ENCODE peak calls at places on chromosomes 12 and 14, in six cellular contexts. Q, I, R, Y, A and E are unnamed samples.

GRCh38 chr12:132264086-132265010 is 65.0 kb downstream of the GALNT9 start:
- DNase-seq in Y (no peak), A (no peak), I (no peak), Q (no peak), R (no peak), E (no peak)

GRCh38 chr12:28223853-28224252 is 33.6 kb downstream of the CCDC91 start:
- DNase-seq in A (no peak), Q (no peak), I (no peak), R (no peak), Y (no peak), E (no peak)

GRCh38 chr12:125324861-125325260 is 259.6 kb downstream of the AACS start:
- DNase-seq in A (no peak), R (no peak), Y (no peak), Q (no peak), I (no peak), E (no peak)

GRCh38 chr12:110957652-110958051 is 37.3 kb upstream of the MYL2 start:
- DNase-seq in Q (no peak), Y (no peak), I (no peak), A (no peak), R (peak; percentile 54), E (no peak)

GRCh38 chr12:20004951-20005350 is 363.4 kb upstream of the PDE3A start:
- DNase-seq in I (no peak), Y (no peak), Q (no peak), R (no peak), A (peak; percentile 27), E (no peak)

GRCh38 chr12:80316141-80316700 is 127.8 kb upstream of the PTPRQ start:
- DNase-seq in I (no peak), Q (no peak), Y (no peak), A (no peak), R (no peak), E (no peak)

GRCh38 chr14:102795060-102795925 is 18.0 kb downstream of the TRAF3 start:
- DNase-seq in A (peak; percentile 91), Q (peak; percentile 86), R (no peak), Y (no peak), I (peak; percentile 39), E (no peak)

GRCh38 chr14:101215266-101215665 is 311.7 kb upstream of the RTL1 start:
- DNase-seq in A (no peak), R (no peak), Q (no peak), I (no peak), Y (no peak), E (peak; percentile 32)

GRCh38 chr12:14256139-14256538 is 109.3 kb upstream of the ATF7IP start:
- DNase-seq in I (no peak), A (peak; percentile 51), R (no peak), Y (no peak), Q (no peak), E (no peak)

GRCh38 chr14:99125616-99126431 is 146.2 kb downstream of the BCL11B start:
- DNase-seq in Y (no peak), A (no peak), I (no peak), R (no peak), Q (no peak), E (peak; percentile 67)

GRCh38 chr12:70918321-70918720 is 2.2 kb downstream of the PTPRR start:
- DNase-seq in R (no peak), A (no peak), Y (no peak), Q (no peak), I (no peak), E (no peak)

GRCh38 chr12:96919510-96920210 is 12.6 kb downstream of the NEDD1 start:
- DNase-seq in Y (no peak), Q (no peak), R (no peak), A (no peak), I (no peak), E (no peak)

GRCh38 chr12:69527506-69528272 is 57.5 kb downstream of the FRS2 start:
- DNase-seq in R (no peak), Y (no peak), I (no peak), Q (no peak), A (peak; percentile 91), E (no peak)

GRCh38 chr14:56199095-56199975 is 81.1 kb downstream of the PELI2 start:
- DNase-seq in Y (no peak), R (peak; percentile 32), I (peak; percentile 66), Q (peak; percentile 63), A (peak; percentile 99), E (no peak)

GRCh38 chr14:100143934-100144333 is 15.5 kb downstream of the DEGS2 start:
- DNase-seq in Y (no peak), Q (no peak), R (no peak), I (no peak), A (no peak), E (no peak)

GRCh38 chr14:73786632-73786941 is 65.0 kb upstream of the PTGR2 start:
- DNase-seq in Q (no peak), Y (no peak), R (no peak), A (peak; percentile 40), I (peak; percentile 47), E (no peak)

GRCh38 chr14:35339761-35340406 is 47.7 kb downstream of the PSMA6 start:
- DNase-seq in R (no peak), Y (no peak), Q (no peak), A (no peak), I (no peak), E (no peak)

GRCh38 chr12:24864796-24865125 is 84.1 kb downstream of the BCAT1 start:
- DNase-seq in A (peak; percentile 60), R (no peak), I (no peak), Y (no peak), Q (no peak), E (no peak)

GRCh38 chr14:83757896-83758295 is 1772.0 kb upstream of the FLRT2 start:
- DNase-seq in I (no peak), R (no peak), Q (no peak), A (peak; percentile 77), Y (no peak), E (no peak)

GRCh38 chr14:35944847-35945246 is 118.7 kb downstream of the BRMS1L start:
- DNase-seq in A (no peak), Y (peak; percentile 21), Q (peak; percentile 31), I (no peak), R (peak; percentile 5), E (no peak)

GRCh38 chr14:87102979-87103378 is 890.0 kb downstream of the GALC start:
- DNase-seq in Q (no peak), Y (no peak), A (peak; percentile 11), I (no peak), R (no peak), E (no peak)

GRCh38 chr14:73753043-73753886 is 39.1 kb upstream of the PNMA1 start:
- DNase-seq in Y (no peak), I (peak; percentile 49), A (no peak), R (peak; percentile 70), Q (no peak), E (no peak)

GRCh38 chr12:19440019-19440858 is 947 bp downstream of the AEBP2 start:
- DNase-seq in Y (no peak), R (peak; percentile 32), Q (peak; percentile 49), A (peak; percentile 51), I (peak; percentile 68), E (no peak)

GRCh38 chr12:94435511-94435927 is 24.1 kb downstream of the CEP83 start:
- DNase-seq in A (no peak), R (no peak), Q (no peak), Y (no peak), I (no peak), E (no peak)

GRCh38 chr12:26003065-26003464 is 44.6 kb downstream of the RASSF8 start:
- DNase-seq in Q (no peak), I (no peak), R (no peak), Y (no peak), A (no peak), E (no peak)

GRCh38 chr12:110928700-110929099 is 8.3 kb upstream of the MYL2 start:
- DNase-seq in R (no peak), I (no peak), Y (no peak), Q (no peak), A (no peak), E (no peak)

GRCh38 chr14:101535232-101535631 is 26.1 kb upstream of the DIO3 start:
- DNase-seq in Y (no peak), I (no peak), Q (peak; percentile 51), R (no peak), A (no peak), E (no peak)

DNA sequence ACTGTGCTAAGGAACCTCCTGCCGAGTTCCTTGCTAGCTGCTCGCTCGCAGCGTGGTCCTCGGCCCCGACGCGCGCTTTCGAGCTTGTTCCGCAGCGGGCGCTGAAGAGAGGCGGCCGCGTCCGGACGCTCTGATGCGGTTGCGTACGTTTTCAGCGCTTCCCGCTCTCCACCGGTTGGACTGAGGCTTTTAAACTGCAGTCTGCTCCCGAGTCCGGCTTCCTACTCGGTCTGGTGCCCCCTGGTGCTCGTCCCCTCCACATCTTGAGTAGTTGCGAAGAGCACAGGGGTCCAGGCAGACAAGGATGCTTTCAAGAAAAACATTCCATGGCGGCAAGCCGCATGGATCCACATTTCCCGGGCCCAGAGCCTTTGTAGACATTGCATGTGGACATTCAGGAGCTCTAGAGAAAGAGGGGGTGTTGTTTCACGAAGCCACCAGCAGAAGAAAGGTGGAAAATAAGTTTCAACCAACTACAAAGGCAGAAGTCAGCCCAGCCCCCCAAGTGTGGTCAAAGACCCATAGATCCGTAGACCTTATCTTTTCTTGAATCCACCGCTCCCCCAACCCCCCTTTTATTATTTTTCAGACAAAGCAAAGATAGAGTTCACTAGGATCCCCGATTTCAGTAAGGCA is 1.1 kb upstream of the WNK1 start:
- DNase-seq in Y (peak; percentile 94), A (peak; percentile 96), I (peak; percentile 91), Q (peak; percentile 94), R (peak; percentile 67), E (no peak)
- TF ChIP-seq POLR2A in Y (no peak), A (no peak), I (peak; percentile 27), Q (peak; percentile 73), R (peak; percentile 78), E (peak; percentile 28)

GRCh38 chr12:6689000-6689882 is at the start of gene ZNF384:
- DNase-seq in A (peak; percentile 99), R (peak; percentile 87), Y (peak; percentile 97), I (peak; percentile 98), Q (peak; percentile 100), E (peak; percentile 99)
- TF ChIP-seq POLR2A in A (peak; percentile 81), R (peak; percentile 77), Y (no peak), I (peak; percentile 56), Q (peak; percentile 59), E (peak; percentile 28)

DNA sequence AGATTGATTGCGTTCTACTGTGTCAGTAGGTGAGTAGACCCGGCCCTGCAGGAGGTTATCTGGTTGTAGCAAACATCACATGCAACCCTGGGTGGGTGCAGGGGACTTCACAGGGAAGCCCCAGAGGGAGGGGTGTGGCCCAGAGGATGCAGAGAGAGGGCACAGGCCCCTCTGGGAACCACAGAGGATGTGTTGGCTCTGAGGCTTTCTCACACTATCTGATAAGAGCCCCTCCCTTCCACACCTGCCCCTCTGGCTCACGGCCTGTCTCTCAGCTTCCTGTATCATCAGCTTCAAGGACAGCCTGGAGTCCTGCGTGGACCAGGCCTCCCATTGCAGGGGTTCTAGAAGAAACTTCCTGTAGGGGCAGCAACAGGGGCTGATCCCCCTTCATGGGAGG is 101.9 kb downstream of the RIN3 start:
- DNase-seq in A (no peak), I (no peak), R (no peak), Y (no peak), Q (no peak), E (no peak)
- TF ChIP-seq POLR2A in A (no peak), I (no peak), R (no peak), Y (no peak), Q (no peak), E (no peak)

DNA sequence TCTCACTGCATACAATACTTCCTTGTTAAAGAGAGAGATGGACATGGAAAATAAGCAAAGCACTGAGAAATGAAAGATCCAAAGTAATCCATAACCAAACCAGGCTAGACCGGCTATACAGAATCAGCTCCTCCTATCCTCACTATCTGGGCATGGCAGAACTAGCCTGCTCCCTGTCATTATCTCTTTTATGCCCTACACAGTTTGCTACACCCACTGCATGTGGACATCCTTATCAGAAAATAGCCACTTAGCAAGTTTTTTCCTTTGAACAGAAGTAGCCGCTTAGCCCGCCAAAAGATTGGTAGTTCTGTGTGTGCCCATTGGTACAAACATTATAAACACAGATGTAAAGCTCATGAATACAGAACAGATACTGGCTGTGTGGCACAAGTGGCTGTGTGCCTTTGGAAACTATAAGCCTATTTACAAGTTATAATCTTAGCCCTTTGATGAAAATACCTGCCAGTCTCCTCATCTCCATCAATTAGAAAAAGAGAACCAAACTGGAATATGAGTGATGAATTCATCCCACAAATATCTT is 34.6 kb downstream of the SPTB start:
- DNase-seq in Y (no peak), I (no peak), Q (no peak), A (no peak), R (peak; percentile 38), E (no peak)
- TF ChIP-seq POLR2A in Y (no peak), I (no peak), Q (no peak), A (no peak), R (no peak), E (no peak)